ENCODE peak calls at places on chromosomes 1 and 21, in seven cellular contexts. W is CD4-positive, CD25-positive, alpha-beta regulatory T cell; N is fibroblast of pulmonary artery; F is AG04450; T is astrocyte of the spinal cord; E is brain microvascular endothelial cell; K is iPS DF 6.9. L is an unnamed sample.

GRCh38 chr1:28249013-28249870 is 10.1 kb upstream of the SESN2 start:
- DNase-seq in T (peak; percentile 60), W (no peak), K (no peak), F (no peak), N (peak; percentile 77), E (no peak), L (peak; percentile 67)

GRCh38 chr1:33818071-33818470 is 45.8 kb upstream of the HMGB4 start:
- DNase-seq in N (no peak), T (no peak), K (no peak), F (no peak), W (no peak), E (no peak), L (no peak)

GRCh38 chr1:25774921-25775774 is 24.8 kb upstream of the SELENON start:
- DNase-seq in E (no peak), N (no peak), F (no peak), K (no peak), T (no peak), W (peak; percentile 89), L (no peak)

GRCh38 chr1:98051065-98051675 is 130.3 kb upstream of the DPYD start:
- DNase-seq in W (peak; percentile 70), N (peak; percentile 87), E (peak; percentile 83), K (no peak), F (no peak), T (peak; percentile 84), L (no peak)

GRCh38 chr1:29121516-29121937 is 2.2 kb downstream of the TMEM200B start:
- DNase-seq in E (no peak), N (no peak), K (no peak), T (peak; percentile 6), W (no peak), F (no peak), L (no peak)

GRCh38 chr1:39195166-39196111 is 9.1 kb upstream of the MACF1 start:
- DNase-seq in W (peak; percentile 69), T (peak; percentile 59), F (no peak), E (no peak), K (no peak), N (no peak), L (no peak)

GRCh38 chr1:179230251-179230650 is 774 bp upstream of the ABL2 start:
- DNase-seq in W (no peak), N (peak; percentile 42), K (no peak), F (peak; percentile 33), T (peak; percentile 64), E (peak; percentile 63), L (no peak)

GRCh38 chr1:114178940-114179339 is 25.3 kb upstream of the SYT6 start:
- DNase-seq in T (no peak), F (no peak), E (no peak), N (no peak), K (no peak), W (no peak), L (no peak)

GRCh38 chr21:25573409-25574206 is 33.7 kb downstream of the MRPL39 start:
- DNase-seq in T (peak; percentile 91), K (no peak), F (peak; percentile 83), N (peak; percentile 81), W (peak; percentile 58), E (peak; percentile 98), L (peak; percentile 68)

GRCh38 chr1:71049951-71050598 is 2.5 kb upstream of the PTGER3 start:
- DNase-seq in F (peak; percentile 50), T (peak; percentile 74), K (peak; percentile 63), E (peak; percentile 60), W (peak; percentile 30), N (peak; percentile 87), L (no peak)

GRCh38 chr1:2212542-2213491 is 15.3 kb upstream of the SKI start:
- DNase-seq in T (peak; percentile 98), F (peak; percentile 90), N (peak; percentile 98), E (peak; percentile 97), W (peak; percentile 53), K (no peak), L (no peak)

GRCh38 chr1:99051611-99052283 is 47.1 kb upstream of the PLPPR5 start:
- DNase-seq in F (no peak), K (no peak), E (no peak), T (no peak), W (no peak), N (no peak), L (no peak)

GRCh38 chr1:6247651-6248050 is 3.7 kb downstream of the HES3 start:
- DNase-seq in E (no peak), T (no peak), K (no peak), W (no peak), F (no peak), N (no peak), L (no peak)

GRCh38 chr21:45839274-45839673 is 142.3 kb upstream of the COL6A1 start:
- DNase-seq in K (no peak), F (no peak), W (no peak), N (no peak), T (peak; percentile 47), E (no peak), L (no peak)

GRCh38 chr1:241336335-241336734 is 20.7 kb downstream of the RGS7 start:
- DNase-seq in N (no peak), E (peak; percentile 6), F (no peak), K (no peak), T (peak; percentile 42), W (no peak), L (peak; percentile 31)

GRCh38 chr1:183411091-183411490 is 7.1 kb downstream of the NMNAT2 start:
- DNase-seq in W (no peak), N (no peak), F (no peak), T (no peak), E (no peak), K (no peak), L (no peak)

GRCh38 chr1:228963795-228964177 is 228.5 kb downstream of the RHOU start:
- DNase-seq in K (no peak), W (no peak), N (no peak), T (no peak), F (no peak), E (peak; percentile 42), L (no peak)

GRCh38 chr1:29259802-29260441 is 23.6 kb downstream of the PTPRU start:
- DNase-seq in E (no peak), W (no peak), K (no peak), F (no peak), T (peak; percentile 30), N (no peak), L (no peak)

GRCh38 chr1:89087241-89087640 is 22.2 kb upstream of the GBP1 start:
- DNase-seq in T (no peak), K (no peak), N (no peak), F (no peak), E (no peak), W (no peak), L (no peak)

GRCh38 chr1:28508435-28508754 is 2.6 kb downstream of the RCC1 start:
- DNase-seq in F (no peak), W (no peak), T (no peak), K (no peak), N (no peak), E (no peak), L (no peak)

GRCh38 chr21:43966946-43967512 is 45.1 kb upstream of the TRAPPC10 start:
- DNase-seq in K (no peak), E (no peak), T (no peak), W (no peak), N (no peak), F (no peak), L (no peak)

GRCh38 chr1:24966724-24967346 is 36.8 kb upstream of the RUNX3 start:
- DNase-seq in W (no peak), N (peak; percentile 88), E (peak; percentile 94), F (peak; percentile 55), K (no peak), T (peak; percentile 79), L (peak; percentile 71)

GRCh38 chr1:79128726-79129125 is 122.2 kb upstream of the ADGRL4 start:
- DNase-seq in W (no peak), E (peak; percentile 54), N (peak; percentile 69), K (no peak), F (peak; percentile 73), T (peak; percentile 79), L (peak; percentile 46)

GRCh38 chr1:152182942-152183341 is 23.9 kb upstream of the RPTN start:
- DNase-seq in K (no peak), F (no peak), T (peak; percentile 81), N (peak; percentile 83), W (no peak), E (peak; percentile 96), L (peak; percentile 79)

GRCh38 chr1:150366416-150367296 is 2.7 kb downstream of the RPRD2 start:
- DNase-seq in E (no peak), W (no peak), T (peak; percentile 18), K (no peak), F (no peak), N (peak; percentile 16), L (no peak)

GRCh38 chr1:111730706-111731105 is 8.5 kb downstream of the INKA2 start:
- DNase-seq in T (no peak), E (no peak), W (no peak), K (no peak), N (no peak), F (no peak), L (no peak)

GRCh38 chr1:164604541-164604940 is 45.6 kb downstream of the PBX1 start:
- DNase-seq in T (peak; percentile 21), F (no peak), E (no peak), N (peak; percentile 42), W (no peak), K (no peak), L (peak; percentile 47)

GRCh38 chr1:165143437-165144065 is 213.0 kb downstream of the LMX1A start:
- DNase-seq in W (no peak), E (no peak), K (no peak), F (no peak), N (no peak), T (no peak), L (no peak)

GRCh38 chr1:1157426-1157913 is 16.2 kb upstream of the TTLL10 start:
- DNase-seq in E (peak; percentile 73), W (peak; percentile 40), T (peak; percentile 85), N (peak; percentile 90), K (no peak), F (peak; percentile 50), L (peak; percentile 57)
- H3K4me3 ChIP-seq in E (peak overlapping the region; percentile 54), W (peak overlapping the region; percentile 67), T (peak overlapping the region; percentile 35), N (peak overlapping the region; percentile 55), K (peak overlapping the region; percentile 24), F (peak overlapping the region; percentile 59), L (peak overlapping the region; percentile 55)

GRCh38 chr1:211735208-211736170 is 60.1 kb upstream of the NEK2 start:
- DNase-seq in F (peak; percentile 16), E (peak; percentile 89), N (peak; percentile 78), K (no peak), W (no peak), T (peak; percentile 86), L (peak; percentile 43)
- H3K4me3 ChIP-seq in F (no peak overlapping the region), E (no peak overlapping the region), N (no peak overlapping the region), K (no peak overlapping the region), W (no peak overlapping the region), T (no peak overlapping the region), L (no peak overlapping the region)

DNA sequence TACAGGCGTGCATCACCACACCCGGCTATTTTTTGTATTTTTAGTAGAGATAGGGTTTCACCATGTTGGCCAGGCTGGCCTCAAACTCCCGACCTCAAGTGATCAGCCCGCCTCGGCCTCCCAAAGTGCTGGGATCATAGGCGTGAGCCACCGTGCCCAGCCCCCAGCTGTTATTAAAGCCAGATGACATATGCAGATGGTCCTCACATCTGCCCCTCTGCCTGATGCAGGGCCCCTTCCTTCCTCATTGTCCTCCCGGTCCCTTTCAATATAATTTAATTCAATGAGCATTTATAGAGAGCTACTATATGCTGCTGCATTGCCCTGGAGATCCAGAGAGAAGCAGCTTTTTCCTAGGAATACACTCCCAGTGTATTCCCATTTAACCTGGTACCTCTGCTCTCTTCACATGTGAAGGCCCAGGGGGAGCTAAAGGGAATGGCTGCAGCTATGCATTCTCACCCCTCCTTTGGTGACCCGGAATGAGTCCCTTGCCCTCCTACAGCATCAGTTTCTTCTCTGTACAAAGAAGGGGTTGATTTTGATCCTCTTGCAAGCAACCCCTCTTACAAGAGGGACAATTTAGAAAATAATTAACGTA is 55.6 kb downstream of the L1TD1 start:
- DNase-seq in W (no peak), E (no peak), N (no peak), T (no peak), F (no peak), K (no peak), L (no peak)
- H3K4me3 ChIP-seq in W (no peak overlapping the region), E (no peak overlapping the region), N (no peak overlapping the region), T (no peak overlapping the region), F (no peak overlapping the region), K (no peak overlapping the region), L (no peak overlapping the region)

GRCh38 chr1:225876900-225877510 is 5.2 kb downstream of the TMEM63A start:
- DNase-seq in N (no peak), T (no peak), E (no peak), W (no peak), K (no peak), F (no peak), L (no peak)
- H3K4me3 ChIP-seq in N (no peak overlapping the region), T (no peak overlapping the region), E (no peak overlapping the region), W (no peak overlapping the region), K (no peak overlapping the region), F (no peak overlapping the region), L (no peak overlapping the region)